ENCODE peak calls at places on chromosomes 7 and 10, in eight cellular contexts. One of them, this sample, is unnamed.

GRCh38 chr10:45580371-45580770 is 92.2 kb downstream of the ZFAND4 start:
- DNase-seq in transverse colon: no peak
- DNase-seq in Peyer's patch: no peak
- DNase-seq in pancreas: no peak
- DNase-seq in GM12878: peak; percentile 49
- DNase-seq in PC-9: no peak
- DNase-seq in endodermal cell: no peak
- DNase-seq in CD8-positive, alpha-beta T cell: no peak
- DNase-seq in this sample: no peak

GRCh38 chr7:1533569-1534329 is 3.2 kb downstream of the MAFK start:
- DNase-seq in transverse colon: peak; percentile 59
- DNase-seq in Peyer's patch: peak; percentile 33
- DNase-seq in pancreas: peak; percentile 78
- DNase-seq in GM12878: no peak
- DNase-seq in PC-9: peak; percentile 83
- DNase-seq in endodermal cell: peak; percentile 74
- DNase-seq in CD8-positive, alpha-beta T cell: no peak
- DNase-seq in this sample: peak; percentile 82

GRCh38 chr10:774661-775244 is 85.3 kb upstream of the DIP2C start:
- DNase-seq in transverse colon: no peak
- DNase-seq in Peyer's patch: no peak
- DNase-seq in pancreas: no peak
- DNase-seq in GM12878: no peak
- DNase-seq in PC-9: no peak
- DNase-seq in endodermal cell: no peak
- DNase-seq in CD8-positive, alpha-beta T cell: no peak
- DNase-seq in this sample: peak; percentile 8

GRCh38 chr7:80386686-80387085 is 125.2 kb downstream of the GNAT3 start:
- DNase-seq in transverse colon: no peak
- DNase-seq in Peyer's patch: no peak
- DNase-seq in pancreas: no peak
- DNase-seq in GM12878: no peak
- DNase-seq in PC-9: no peak
- DNase-seq in endodermal cell: no peak
- DNase-seq in CD8-positive, alpha-beta T cell: no peak
- DNase-seq in this sample: no peak

GRCh38 chr10:70892631-70893030 is 4.3 kb upstream of the PCBD1 start:
- DNase-seq in transverse colon: no peak
- DNase-seq in Peyer's patch: no peak
- DNase-seq in pancreas: no peak
- DNase-seq in GM12878: no peak
- DNase-seq in PC-9: no peak
- DNase-seq in endodermal cell: no peak
- DNase-seq in CD8-positive, alpha-beta T cell: no peak
- DNase-seq in this sample: no peak

GRCh38 chr10:45425628-45426563 is 51.9 kb downstream of the ALOX5 start:
- DNase-seq in transverse colon: no peak
- DNase-seq in Peyer's patch: no peak
- DNase-seq in pancreas: peak; percentile 83
- DNase-seq in GM12878: no peak
- DNase-seq in PC-9: peak; percentile 75
- DNase-seq in endodermal cell: peak; percentile 47
- DNase-seq in CD8-positive, alpha-beta T cell: no peak
- DNase-seq in this sample: no peak

GRCh38 chr7:124992881-124993562 is 63.4 kb upstream of the POT1 start:
- DNase-seq in transverse colon: no peak
- DNase-seq in Peyer's patch: no peak
- DNase-seq in pancreas: no peak
- DNase-seq in GM12878: no peak
- DNase-seq in PC-9: peak; percentile 73
- DNase-seq in endodermal cell: no peak
- DNase-seq in CD8-positive, alpha-beta T cell: no peak
- DNase-seq in this sample: no peak

GRCh38 chr10:2978111-2978510 is 89.2 kb upstream of the PFKP start:
- DNase-seq in transverse colon: no peak
- DNase-seq in Peyer's patch: no peak
- DNase-seq in pancreas: no peak
- DNase-seq in GM12878: peak; percentile 32
- DNase-seq in PC-9: no peak
- DNase-seq in endodermal cell: no peak
- DNase-seq in CD8-positive, alpha-beta T cell: no peak
- DNase-seq in this sample: no peak

GRCh38 chr7:84073476-84073875 is 121.1 kb downstream of the SEMA3A start:
- DNase-seq in transverse colon: no peak
- DNase-seq in Peyer's patch: no peak
- DNase-seq in pancreas: no peak
- DNase-seq in GM12878: no peak
- DNase-seq in PC-9: no peak
- DNase-seq in endodermal cell: no peak
- DNase-seq in CD8-positive, alpha-beta T cell: no peak
- DNase-seq in this sample: no peak

GRCh38 chr7:133365892-133366291 is 113.0 kb downstream of the EXOC4 start:
- DNase-seq in transverse colon: no peak
- DNase-seq in Peyer's patch: no peak
- DNase-seq in pancreas: no peak
- DNase-seq in GM12878: no peak
- DNase-seq in PC-9: no peak
- DNase-seq in endodermal cell: no peak
- DNase-seq in CD8-positive, alpha-beta T cell: no peak
- DNase-seq in this sample: no peak
- H3K4me3 ChIP-seq in transverse colon: no peak overlapping the region
- H3K4me3 ChIP-seq in Peyer's patch: no peak overlapping the region
- H3K4me3 ChIP-seq in pancreas: no peak overlapping the region
- H3K4me3 ChIP-seq in GM12878: no peak overlapping the region
- H3K4me3 ChIP-seq in PC-9: no peak overlapping the region
- H3K4me3 ChIP-seq in endodermal cell: no peak overlapping the region
- H3K4me3 ChIP-seq in CD8-positive, alpha-beta T cell: no peak overlapping the region
- H3K4me3 ChIP-seq in this sample: no peak overlapping the region

GRCh38 chr10:79404690-79405131 is 40.7 kb downstream of the ZCCHC24 start:
- DNase-seq in transverse colon: peak; percentile 4
- DNase-seq in Peyer's patch: no peak
- DNase-seq in pancreas: peak; percentile 12
- DNase-seq in GM12878: no peak
- DNase-seq in PC-9: no peak
- DNase-seq in endodermal cell: peak; percentile 55
- DNase-seq in CD8-positive, alpha-beta T cell: no peak
- DNase-seq in this sample: no peak
- H3K4me1 ChIP-seq in transverse colon: peaks cover 91% of the 10 kb centered on the region
- H3K4me1 ChIP-seq in Peyer's patch: no peaks in the 10 kb centered on the region
- H3K4me1 ChIP-seq in pancreas: peaks cover 9% of the 10 kb centered on the region
- H3K4me1 ChIP-seq in GM12878: no peaks in the 10 kb centered on the region
- H3K4me1 ChIP-seq in PC-9: peaks cover 22% of the 10 kb centered on the region
- H3K4me1 ChIP-seq in endodermal cell: peaks cover 9% of the 10 kb centered on the region
- H3K4me1 ChIP-seq in CD8-positive, alpha-beta T cell: no peaks in the 10 kb centered on the region
- H3K4me1 ChIP-seq in this sample: peaks cover 89% of the 10 kb centered on the region

GRCh38 chr10:15353471-15353870 is 17.6 kb downstream of the FAM171A1 start:
- DNase-seq in transverse colon: no peak
- DNase-seq in Peyer's patch: no peak
- DNase-seq in pancreas: no peak
- DNase-seq in GM12878: no peak
- DNase-seq in PC-9: no peak
- DNase-seq in endodermal cell: no peak
- DNase-seq in CD8-positive, alpha-beta T cell: no peak
- DNase-seq in this sample: no peak
- H3K4me3 ChIP-seq in transverse colon: no peak overlapping the region
- H3K4me3 ChIP-seq in Peyer's patch: no peak overlapping the region
- H3K4me3 ChIP-seq in pancreas: no peak overlapping the region
- H3K4me3 ChIP-seq in GM12878: no peak overlapping the region
- H3K4me3 ChIP-seq in PC-9: no peak overlapping the region
- H3K4me3 ChIP-seq in endodermal cell: no peak overlapping the region
- H3K4me3 ChIP-seq in CD8-positive, alpha-beta T cell: no peak overlapping the region
- H3K4me3 ChIP-seq in this sample: no peak overlapping the region

GRCh38 chr10:62582804-62583208 is 208.6 kb downstream of the ZNF365 start:
- DNase-seq in transverse colon: peak; percentile 42
- DNase-seq in Peyer's patch: no peak
- DNase-seq in pancreas: no peak
- DNase-seq in GM12878: no peak
- DNase-seq in PC-9: no peak
- DNase-seq in endodermal cell: no peak
- DNase-seq in CD8-positive, alpha-beta T cell: no peak
- DNase-seq in this sample: peak; percentile 37
- H3K4me1 ChIP-seq in transverse colon: no peaks in the 10 kb centered on the region
- H3K4me1 ChIP-seq in Peyer's patch: no peaks in the 10 kb centered on the region
- H3K4me1 ChIP-seq in pancreas: no peaks in the 10 kb centered on the region
- H3K4me1 ChIP-seq in GM12878: no peaks in the 10 kb centered on the region
- H3K4me1 ChIP-seq in PC-9: no peaks in the 10 kb centered on the region
- H3K4me1 ChIP-seq in endodermal cell: no peaks in the 10 kb centered on the region
- H3K4me1 ChIP-seq in CD8-positive, alpha-beta T cell: no peaks in the 10 kb centered on the region
- H3K4me1 ChIP-seq in this sample: peaks cover 7% of the 10 kb centered on the region

DNA sequence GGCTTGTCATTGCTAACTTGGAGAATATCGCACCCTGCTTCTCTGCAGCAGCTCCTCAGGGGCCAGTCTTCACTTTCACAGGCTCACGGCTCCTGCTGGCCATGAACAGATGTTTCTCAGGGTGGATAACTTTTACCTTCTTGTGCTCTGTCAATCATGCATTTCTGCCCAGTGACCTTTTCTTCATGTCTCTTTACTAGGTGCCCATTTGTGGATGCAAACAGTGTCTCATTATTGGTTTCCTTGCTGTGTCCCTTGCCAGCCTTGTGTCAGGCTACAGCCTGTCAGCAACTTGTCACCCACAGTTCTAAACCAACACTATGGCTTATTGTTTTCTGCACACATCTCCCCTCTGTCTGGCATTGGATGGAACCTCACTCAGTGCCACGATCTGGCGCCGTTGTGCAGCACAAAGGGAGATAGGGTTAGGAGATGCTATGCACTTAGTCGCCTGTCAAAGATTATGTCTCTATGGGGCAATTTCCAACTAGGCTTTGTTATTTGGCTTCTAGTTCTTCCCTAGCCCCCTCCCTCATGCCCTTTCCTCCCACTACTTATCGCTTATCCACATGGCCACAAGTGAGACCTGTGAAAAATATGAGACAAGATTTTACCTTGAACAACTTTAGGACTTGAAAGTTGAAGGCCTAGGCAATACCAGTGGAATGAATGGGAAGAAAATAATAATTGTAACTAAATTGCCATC is 45.7 kb upstream of the NXPH1 start:
- DNase-seq in transverse colon: no peak
- DNase-seq in Peyer's patch: no peak
- DNase-seq in pancreas: no peak
- DNase-seq in GM12878: no peak
- DNase-seq in PC-9: no peak
- DNase-seq in endodermal cell: no peak
- DNase-seq in CD8-positive, alpha-beta T cell: no peak
- DNase-seq in this sample: no peak
- H3K4me3 ChIP-seq in transverse colon: no peak overlapping the region
- H3K4me3 ChIP-seq in Peyer's patch: no peak overlapping the region
- H3K4me3 ChIP-seq in pancreas: no peak overlapping the region
- H3K4me3 ChIP-seq in GM12878: peak overlapping the region; percentile 11
- H3K4me3 ChIP-seq in PC-9: no peak overlapping the region
- H3K4me3 ChIP-seq in endodermal cell: no peak overlapping the region
- H3K4me3 ChIP-seq in CD8-positive, alpha-beta T cell: no peak overlapping the region
- H3K4me3 ChIP-seq in this sample: no peak overlapping the region

GRCh38 chr7:155809947-155810606 is 2.2 kb downstream of the SHH start:
- DNase-seq in transverse colon: no peak
- DNase-seq in Peyer's patch: no peak
- DNase-seq in pancreas: no peak
- DNase-seq in GM12878: no peak
- DNase-seq in PC-9: no peak
- DNase-seq in endodermal cell: peak; percentile 68
- DNase-seq in CD8-positive, alpha-beta T cell: no peak
- DNase-seq in this sample: peak; percentile 78

GRCh38 chr7:155811895-155812761 is at the start of gene SHH:
- DNase-seq in transverse colon: no peak
- DNase-seq in Peyer's patch: no peak
- DNase-seq in pancreas: no peak
- DNase-seq in GM12878: no peak
- DNase-seq in PC-9: no peak
- DNase-seq in endodermal cell: peak; percentile 58
- DNase-seq in CD8-positive, alpha-beta T cell: no peak
- DNase-seq in this sample: peak; percentile 84

GRCh38 chr7:155809332-155809946 is 2.8 kb downstream of the SHH start:
- DNase-seq in transverse colon: no peak
- DNase-seq in Peyer's patch: no peak
- DNase-seq in pancreas: no peak
- DNase-seq in GM12878: no peak
- DNase-seq in PC-9: no peak
- DNase-seq in endodermal cell: peak; percentile 69
- DNase-seq in CD8-positive, alpha-beta T cell: no peak
- DNase-seq in this sample: no peak

GRCh38 chr7:155811560-155811894 is 736 bp downstream of the SHH start:
- DNase-seq in transverse colon: peak; percentile 55
- DNase-seq in Peyer's patch: no peak
- DNase-seq in pancreas: no peak
- DNase-seq in GM12878: no peak
- DNase-seq in PC-9: no peak
- DNase-seq in endodermal cell: peak; percentile 73
- DNase-seq in CD8-positive, alpha-beta T cell: no peak
- DNase-seq in this sample: no peak

DNA sequence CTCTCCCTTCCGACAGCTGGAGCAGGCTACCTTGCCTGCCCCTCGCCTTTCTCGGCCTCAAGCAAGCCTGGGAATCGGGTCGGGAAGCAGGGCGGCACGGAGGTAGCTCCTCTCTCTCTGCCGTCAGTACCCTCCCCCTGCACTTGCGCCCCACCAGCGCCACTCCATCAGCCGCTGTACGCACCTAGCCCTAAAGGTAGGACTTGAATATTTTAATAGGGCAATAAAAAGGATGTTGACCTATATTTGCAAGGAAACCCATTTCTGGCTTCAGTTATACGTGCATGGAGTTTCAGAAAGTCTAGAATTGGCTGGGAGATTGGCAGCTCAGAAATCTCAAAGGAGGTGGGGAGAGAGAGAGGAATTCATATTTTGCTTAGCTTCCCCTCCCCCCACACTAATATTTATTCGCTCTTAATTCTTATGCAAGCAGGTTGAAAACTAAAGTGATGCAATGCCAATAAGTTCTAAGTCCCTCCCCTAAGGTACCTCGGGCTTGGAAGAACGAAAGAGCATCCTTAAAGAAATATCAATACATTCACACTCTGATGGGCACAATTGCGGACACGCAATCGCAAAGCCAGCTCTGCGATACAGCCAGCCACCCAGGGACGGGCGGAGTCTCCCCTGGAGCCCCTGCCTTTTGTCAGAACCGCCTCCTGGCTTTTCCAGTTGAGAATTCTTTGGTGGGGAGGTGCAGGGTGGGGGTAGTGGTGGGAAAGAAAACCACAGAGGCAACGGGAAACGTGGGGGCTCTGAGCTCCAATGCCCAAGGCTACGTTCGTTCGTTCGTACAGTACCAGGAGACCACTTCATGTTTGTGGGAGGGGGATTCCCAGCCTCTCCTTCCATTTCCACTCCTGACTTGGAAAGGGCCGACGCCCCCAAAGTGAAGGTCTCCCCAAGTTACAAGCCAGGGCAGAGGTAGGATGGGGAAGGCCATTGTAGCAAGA is 1.4 kb downstream of the SHH start:
- DNase-seq in transverse colon: no peak
- DNase-seq in Peyer's patch: no peak
- DNase-seq in pancreas: no peak
- DNase-seq in GM12878: no peak
- DNase-seq in PC-9: no peak
- DNase-seq in endodermal cell: peak; percentile 67
- DNase-seq in CD8-positive, alpha-beta T cell: no peak
- DNase-seq in this sample: no peak
- H3K4me1 ChIP-seq in transverse colon: peaks cover under 1% of the 10 kb centered on the region
- H3K4me1 ChIP-seq in Peyer's patch: no peaks in the 10 kb centered on the region
- H3K4me1 ChIP-seq in pancreas: peaks cover 9% of the 10 kb centered on the region
- H3K4me1 ChIP-seq in GM12878: no peaks in the 10 kb centered on the region
- H3K4me1 ChIP-seq in PC-9: peaks cover 39% of the 10 kb centered on the region
- H3K4me1 ChIP-seq in endodermal cell: peaks cover 1% of the 10 kb centered on the region
- H3K4me1 ChIP-seq in CD8-positive, alpha-beta T cell: peaks cover 6% of the 10 kb centered on the region
- H3K4me1 ChIP-seq in this sample: peaks cover 32% of the 10 kb centered on the region